ENCODE peak calls at places on chromosome 1, in nine cellular contexts. One of them, this sample, is unnamed.

GRCh38 chr1:228022571-228023293 is 15.9 kb downstream of the WNT3A start:
- DNase-seq in prostate gland: no peak
- DNase-seq in vagina: no peak
- DNase-seq in H1: no peak
- DNase-seq in GM23338: no peak
- DNase-seq in SK-N-MC: no peak
- DNase-seq in suprapubic skin: peak
- DNase-seq in breast epithelium: no peak
- DNase-seq in stomach: no peak
- DNase-seq in this sample: peak

GRCh38 chr1:1753607-1754005 is 24.7 kb downstream of the NADK start:
- DNase-seq in GM23338: no peak
- DNase-seq in vagina: no peak
- DNase-seq in H1: no peak
- DNase-seq in stomach: no peak
- DNase-seq in SK-N-MC: no peak
- DNase-seq in suprapubic skin: no peak
- DNase-seq in prostate gland: no peak
- DNase-seq in breast epithelium: no peak
- DNase-seq in this sample: no peak

GRCh38 chr1:119968068-119968492 is 71.8 kb upstream of the ADAM30 start:
- DNase-seq in GM23338: peak
- DNase-seq in SK-N-MC: no peak
- DNase-seq in stomach: peak
- DNase-seq in breast epithelium: no peak
- DNase-seq in H1: peak
- DNase-seq in prostate gland: no peak
- DNase-seq in suprapubic skin: no peak
- DNase-seq in vagina: no peak
- DNase-seq in this sample: no peak

GRCh38 chr1:56135864-56136147 is 443.6 kb downstream of the PLPP3 start:
- DNase-seq in GM23338: no peak
- DNase-seq in H1: no peak
- DNase-seq in breast epithelium: no peak
- DNase-seq in stomach: no peak
- DNase-seq in suprapubic skin: no peak
- DNase-seq in prostate gland: no peak
- DNase-seq in vagina: no peak
- DNase-seq in SK-N-MC: no peak
- DNase-seq in this sample: no peak

GRCh38 chr1:29852248-29852647 is 615.9 kb downstream of the PTPRU start:
- DNase-seq in vagina: no peak
- DNase-seq in prostate gland: no peak
- DNase-seq in SK-N-MC: no peak
- DNase-seq in H1: no peak
- DNase-seq in suprapubic skin: no peak
- DNase-seq in breast epithelium: no peak
- DNase-seq in stomach: no peak
- DNase-seq in GM23338: no peak
- DNase-seq in this sample: no peak

GRCh38 chr1:198674009-198674408 is 35.2 kb downstream of the PTPRC start:
- DNase-seq in stomach: no peak
- DNase-seq in SK-N-MC: no peak
- DNase-seq in suprapubic skin: no peak
- DNase-seq in vagina: no peak
- DNase-seq in prostate gland: no peak
- DNase-seq in H1: no peak
- DNase-seq in GM23338: no peak
- DNase-seq in breast epithelium: no peak
- DNase-seq in this sample: no peak

GRCh38 chr1:152398812-152399698 is 15.0 kb downstream of the CRNN start:
- DNase-seq in stomach: no peak
- DNase-seq in SK-N-MC: no peak
- DNase-seq in breast epithelium: no peak
- DNase-seq in H1: no peak
- DNase-seq in suprapubic skin: no peak
- DNase-seq in GM23338: peak
- DNase-seq in vagina: no peak
- DNase-seq in prostate gland: no peak
- DNase-seq in this sample: no peak

GRCh38 chr1:20167126-20167525 is 18.8 kb upstream of the UBXN10 start:
- DNase-seq in SK-N-MC: no peak
- DNase-seq in GM23338: no peak
- DNase-seq in breast epithelium: no peak
- DNase-seq in prostate gland: no peak
- DNase-seq in stomach: no peak
- DNase-seq in suprapubic skin: no peak
- DNase-seq in vagina: no peak
- DNase-seq in H1: no peak
- DNase-seq in this sample: no peak

GRCh38 chr1:197269053-197269452 is 1.0 kb downstream of the CRB1 start:
- DNase-seq in breast epithelium: no peak
- DNase-seq in H1: no peak
- DNase-seq in SK-N-MC: no peak
- DNase-seq in GM23338: no peak
- DNase-seq in suprapubic skin: no peak
- DNase-seq in prostate gland: no peak
- DNase-seq in stomach: no peak
- DNase-seq in vagina: no peak
- DNase-seq in this sample: no peak

GRCh38 chr1:61605607-61606321 is 119.2 kb downstream of the TM2D1 start:
- DNase-seq in stomach: no peak
- DNase-seq in SK-N-MC: no peak
- DNase-seq in suprapubic skin: no peak
- DNase-seq in vagina: no peak
- DNase-seq in H1: no peak
- DNase-seq in prostate gland: no peak
- DNase-seq in GM23338: no peak
- DNase-seq in breast epithelium: no peak
- DNase-seq in this sample: no peak

GRCh38 chr1:56797079-56797685 is 22.0 kb downstream of the FYB2 start:
- DNase-seq in stomach: no peak
- DNase-seq in prostate gland: peak
- DNase-seq in vagina: no peak
- DNase-seq in suprapubic skin: no peak
- DNase-seq in SK-N-MC: no peak
- DNase-seq in GM23338: no peak
- DNase-seq in breast epithelium: no peak
- DNase-seq in H1: no peak
- DNase-seq in this sample: no peak

GRCh38 chr1:62466982-62467532 is 30.2 kb downstream of the USP1 start:
- DNase-seq in H1: no peak
- DNase-seq in prostate gland: no peak
- DNase-seq in breast epithelium: no peak
- DNase-seq in vagina: no peak
- DNase-seq in GM23338: no peak
- DNase-seq in SK-N-MC: no peak
- DNase-seq in suprapubic skin: no peak
- DNase-seq in stomach: no peak
- DNase-seq in this sample: no peak

GRCh38 chr1:40107290-40107959 is 10.4 kb upstream of the PPT1 start:
- DNase-seq in stomach: no peak
- DNase-seq in vagina: no peak
- DNase-seq in H1: no peak
- DNase-seq in suprapubic skin: no peak
- DNase-seq in breast epithelium: peak
- DNase-seq in SK-N-MC: no peak
- DNase-seq in GM23338: peak
- DNase-seq in prostate gland: peak
- DNase-seq in this sample: no peak

GRCh38 chr1:216910081-216910840 is 187.0 kb upstream of the ESRRG start:
- DNase-seq in prostate gland: no peak
- DNase-seq in vagina: no peak
- DNase-seq in suprapubic skin: no peak
- DNase-seq in GM23338: no peak
- DNase-seq in SK-N-MC: no peak
- DNase-seq in stomach: no peak
- DNase-seq in breast epithelium: no peak
- DNase-seq in H1: no peak
- DNase-seq in this sample: no peak

GRCh38 chr1:67564193-67564592 is 120.8 kb upstream of the GADD45A start:
- DNase-seq in prostate gland: no peak
- DNase-seq in GM23338: no peak
- DNase-seq in stomach: no peak
- DNase-seq in breast epithelium: no peak
- DNase-seq in SK-N-MC: no peak
- DNase-seq in H1: no peak
- DNase-seq in suprapubic skin: no peak
- DNase-seq in vagina: no peak
- DNase-seq in this sample: peak

GRCh38 chr1:44276006-44276405 is 62.7 kb downstream of the DMAP1 start:
- DNase-seq in stomach: no peak
- DNase-seq in H1: no peak
- DNase-seq in SK-N-MC: peak
- DNase-seq in vagina: no peak
- DNase-seq in GM23338: peak
- DNase-seq in suprapubic skin: no peak
- DNase-seq in prostate gland: no peak
- DNase-seq in breast epithelium: no peak
- DNase-seq in this sample: no peak

GRCh38 chr1:151443846-151444790 is 15.2 kb downstream of the POGZ start:
- DNase-seq in vagina: no peak
- DNase-seq in prostate gland: peak
- DNase-seq in suprapubic skin: no peak
- DNase-seq in breast epithelium: peak
- DNase-seq in SK-N-MC: peak
- DNase-seq in H1: peak
- DNase-seq in GM23338: peak
- DNase-seq in stomach: peak
- DNase-seq in this sample: no peak

GRCh38 chr1:205141236-205142104 is 19.7 kb upstream of the RBBP5 start:
- DNase-seq in prostate gland: peak
- DNase-seq in vagina: no peak
- DNase-seq in SK-N-MC: no peak
- DNase-seq in suprapubic skin: peak
- DNase-seq in stomach: peak
- DNase-seq in breast epithelium: peak
- DNase-seq in GM23338: peak
- DNase-seq in H1: peak
- DNase-seq in this sample: peak

GRCh38 chr1:205144751-205145150 is 23.0 kb upstream of the RBBP5 start:
- DNase-seq in suprapubic skin: no peak
- DNase-seq in GM23338: no peak
- DNase-seq in SK-N-MC: no peak
- DNase-seq in stomach: no peak
- DNase-seq in H1: no peak
- DNase-seq in vagina: no peak
- DNase-seq in breast epithelium: no peak
- DNase-seq in prostate gland: no peak
- DNase-seq in this sample: no peak

GRCh38 chr1:205144046-205144720 is 22.4 kb upstream of the RBBP5 start:
- DNase-seq in GM23338: no peak
- DNase-seq in SK-N-MC: no peak
- DNase-seq in suprapubic skin: no peak
- DNase-seq in stomach: no peak
- DNase-seq in prostate gland: no peak
- DNase-seq in breast epithelium: no peak
- DNase-seq in vagina: no peak
- DNase-seq in H1: no peak
- DNase-seq in this sample: no peak

GRCh38 chr1:205140113-205140512 is 18.3 kb upstream of the RBBP5 start:
- DNase-seq in breast epithelium: no peak
- DNase-seq in SK-N-MC: no peak
- DNase-seq in prostate gland: no peak
- DNase-seq in vagina: no peak
- DNase-seq in stomach: no peak
- DNase-seq in suprapubic skin: no peak
- DNase-seq in H1: no peak
- DNase-seq in GM23338: no peak
- DNase-seq in this sample: no peak

GRCh38 chr1:205142105-205142475 is 20.3 kb upstream of the RBBP5 start:
- DNase-seq in SK-N-MC: no peak
- DNase-seq in H1: no peak
- DNase-seq in stomach: no peak
- DNase-seq in breast epithelium: no peak
- DNase-seq in prostate gland: no peak
- DNase-seq in vagina: no peak
- DNase-seq in suprapubic skin: no peak
- DNase-seq in GM23338: no peak
- DNase-seq in this sample: no peak
- H3K4me3 ChIP-seq in SK-N-MC: no peak
- H3K4me3 ChIP-seq in H1: no peak
- H3K4me3 ChIP-seq in stomach: no peak
- H3K4me3 ChIP-seq in breast epithelium: no peak
- H3K4me3 ChIP-seq in prostate gland: no peak
- H3K4me3 ChIP-seq in vagina: peak
- H3K4me3 ChIP-seq in suprapubic skin: no peak
- H3K4me3 ChIP-seq in GM23338: no peak
- H3K4me3 ChIP-seq in this sample: no peak

GRCh38 chr1:6033124-6033523 is 12.6 kb upstream of the KCNAB2 start:
- DNase-seq in suprapubic skin: no peak
- DNase-seq in stomach: no peak
- DNase-seq in SK-N-MC: no peak
- DNase-seq in H1: no peak
- DNase-seq in prostate gland: no peak
- DNase-seq in GM23338: no peak
- DNase-seq in breast epithelium: no peak
- DNase-seq in vagina: no peak
- DNase-seq in this sample: no peak
- TF ChIP-seq POLR2AphosphoS5 in suprapubic skin: no peak
- TF ChIP-seq POLR2AphosphoS5 in stomach: no peak
- TF ChIP-seq POLR2AphosphoS5 in SK-N-MC: no peak
- TF ChIP-seq POLR2AphosphoS5 in H1: no peak
- TF ChIP-seq POLR2AphosphoS5 in prostate gland: no peak
- TF ChIP-seq POLR2AphosphoS5 in GM23338: no peak
- TF ChIP-seq POLR2AphosphoS5 in breast epithelium: no peak
- TF ChIP-seq POLR2AphosphoS5 in vagina: no peak
- TF ChIP-seq POLR2AphosphoS5 in this sample: no peak

GRCh38 chr1:46137901-46138300 is 5.5 kb upstream of the PIK3R3 start:
- DNase-seq in breast epithelium: no peak
- DNase-seq in prostate gland: no peak
- DNase-seq in GM23338: no peak
- DNase-seq in H1: no peak
- DNase-seq in vagina: peak
- DNase-seq in suprapubic skin: no peak
- DNase-seq in stomach: no peak
- DNase-seq in SK-N-MC: no peak
- DNase-seq in this sample: no peak
- H3K4me3 ChIP-seq in breast epithelium: peak
- H3K4me3 ChIP-seq in prostate gland: no peak
- H3K4me3 ChIP-seq in GM23338: no peak
- H3K4me3 ChIP-seq in H1: no peak
- H3K4me3 ChIP-seq in vagina: no peak
- H3K4me3 ChIP-seq in suprapubic skin: no peak
- H3K4me3 ChIP-seq in stomach: no peak
- H3K4me3 ChIP-seq in SK-N-MC: no peak
- H3K4me3 ChIP-seq in this sample: no peak

GRCh38 chr1:156064615-156065014 is 3.7 kb downstream of the RAB25 start:
- DNase-seq in prostate gland: no peak
- DNase-seq in H1: no peak
- DNase-seq in SK-N-MC: no peak
- DNase-seq in suprapubic skin: no peak
- DNase-seq in stomach: no peak
- DNase-seq in vagina: no peak
- DNase-seq in breast epithelium: no peak
- DNase-seq in GM23338: no peak
- DNase-seq in this sample: no peak
- TF ChIP-seq POLR2AphosphoS5 in prostate gland: no peak
- TF ChIP-seq POLR2AphosphoS5 in H1: no peak
- TF ChIP-seq POLR2AphosphoS5 in SK-N-MC: no peak
- TF ChIP-seq POLR2AphosphoS5 in suprapubic skin: no peak
- TF ChIP-seq POLR2AphosphoS5 in stomach: no peak
- TF ChIP-seq POLR2AphosphoS5 in vagina: no peak
- TF ChIP-seq POLR2AphosphoS5 in breast epithelium: no peak
- TF ChIP-seq POLR2AphosphoS5 in GM23338: no peak
- TF ChIP-seq POLR2AphosphoS5 in this sample: no peak

This sample was measured in sigmoid colon.